ENCODE peak calls at places on chromosomes 13 and 19, in four cellular contexts. One of them, this sample, is unnamed.
A peak's percentile ranks its signal among the peaks of the same experiment; 100 is the strongest.

GRCh38 chr13:21625366-21625765 is 21.4 kb upstream of the MICU2 start:
- DNase-seq in upper lobe of left lung: no peak
- DNase-seq in stomach: no peak
- DNase-seq in HL-60: peak; percentile 29
- DNase-seq in this sample: no peak

GRCh38 chr13:25421602-25422001 is 49.8 kb downstream of the ATP8A2 start:
- DNase-seq in upper lobe of left lung: no peak
- DNase-seq in stomach: no peak
- DNase-seq in HL-60: no peak
- DNase-seq in this sample: no peak

GRCh38 chr13:26558912-26559485 is 1.5 kb downstream of the WASF3 start:
- DNase-seq in upper lobe of left lung: no peak
- DNase-seq in stomach: no peak
- DNase-seq in HL-60: no peak
- DNase-seq in this sample: no peak

GRCh38 chr13:25422153-25422552 is 50.4 kb downstream of the ATP8A2 start:
- DNase-seq in upper lobe of left lung: no peak
- DNase-seq in stomach: no peak
- DNase-seq in HL-60: no peak
- DNase-seq in this sample: no peak

GRCh38 chr13:27053902-27054595 is 117.6 kb downstream of the USP12 start:
- DNase-seq in upper lobe of left lung: no peak
- DNase-seq in stomach: no peak
- DNase-seq in HL-60: no peak
- DNase-seq in this sample: no peak

GRCh38 chr13:49399801-49400472 is 43.9 kb downstream of the CAB39L start:
- DNase-seq in upper lobe of left lung: no peak
- DNase-seq in stomach: no peak
- DNase-seq in HL-60: no peak
- DNase-seq in this sample: no peak

GRCh38 chr13:33676700-33677048 is 141.3 kb upstream of the RFC3 start:
- DNase-seq in upper lobe of left lung: peak; percentile 68
- DNase-seq in stomach: peak; percentile 64
- DNase-seq in HL-60: peak; percentile 71
- DNase-seq in this sample: no peak

GRCh38 chr19:55179570-55180484 is at the start of gene SYT5:
- DNase-seq in upper lobe of left lung: no peak
- DNase-seq in stomach: peak; percentile 40
- DNase-seq in HL-60: peak; percentile 20
- DNase-seq in this sample: peak; percentile 82

GRCh38 chr19:3061214-3062161 is 807 bp downstream of the TLE5 start:
- DNase-seq in upper lobe of left lung: peak; percentile 51
- DNase-seq in stomach: peak; percentile 52
- DNase-seq in HL-60: no peak
- DNase-seq in this sample: peak; percentile 95

GRCh38 chr13:23946067-23946466 is 48.8 kb upstream of the C1QTNF9B start:
- DNase-seq in upper lobe of left lung: no peak
- DNase-seq in stomach: no peak
- DNase-seq in HL-60: no peak
- DNase-seq in this sample: no peak

DNA sequence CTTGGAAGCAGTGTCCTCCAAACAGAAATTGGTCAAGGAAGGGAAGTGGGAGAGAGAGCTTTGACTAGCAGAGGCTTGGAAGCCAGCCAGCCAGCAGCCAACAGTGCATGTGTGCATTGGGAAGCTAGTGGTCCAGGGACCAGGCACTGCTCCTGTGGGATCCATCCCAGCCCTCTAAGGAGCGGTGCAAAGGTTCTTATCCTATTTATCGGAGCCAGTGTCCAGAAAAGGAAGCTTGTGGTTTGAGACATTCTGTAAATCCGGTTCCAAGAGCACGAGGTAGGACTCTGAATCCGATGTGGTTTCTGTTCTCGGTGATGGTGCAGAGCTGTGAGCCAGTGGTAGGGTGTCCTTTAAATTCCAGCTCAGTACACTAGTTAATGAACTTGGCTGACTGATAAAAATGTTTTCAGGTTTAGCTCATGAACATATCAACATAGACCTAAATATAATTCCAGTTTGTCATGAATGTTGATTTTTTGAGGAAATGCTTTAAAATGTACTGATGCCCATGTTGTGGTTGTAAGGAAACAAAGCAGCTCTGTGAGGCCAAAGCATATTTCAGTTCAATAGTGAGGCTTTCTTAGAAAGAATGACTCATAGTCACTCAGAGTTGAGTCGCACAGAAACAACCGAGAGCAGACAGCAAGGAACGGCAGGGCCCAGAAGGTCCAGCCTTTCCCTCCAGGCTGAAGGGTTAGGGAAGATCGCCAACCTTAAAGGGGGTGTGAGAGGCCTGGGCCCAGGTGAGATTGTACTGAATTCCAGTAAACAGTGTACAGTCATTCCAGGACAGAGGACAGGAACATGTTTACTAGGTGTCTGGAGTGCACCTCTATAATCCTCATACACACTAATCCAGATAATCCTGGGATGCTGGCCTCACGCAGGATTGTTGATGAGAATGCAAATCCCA is 21.5 kb upstream of the GARRE1 start:
- DNase-seq in upper lobe of left lung: no peak
- DNase-seq in stomach: no peak
- DNase-seq in HL-60: no peak
- DNase-seq in this sample: no peak
- TF ChIP-seq POLR2AphosphoS5 in upper lobe of left lung: no peak
- TF ChIP-seq POLR2AphosphoS5 in stomach: peak; percentile 31
- TF ChIP-seq POLR2AphosphoS5 in HL-60: no peak
- TF ChIP-seq POLR2AphosphoS5 in this sample: no peak

DNA sequence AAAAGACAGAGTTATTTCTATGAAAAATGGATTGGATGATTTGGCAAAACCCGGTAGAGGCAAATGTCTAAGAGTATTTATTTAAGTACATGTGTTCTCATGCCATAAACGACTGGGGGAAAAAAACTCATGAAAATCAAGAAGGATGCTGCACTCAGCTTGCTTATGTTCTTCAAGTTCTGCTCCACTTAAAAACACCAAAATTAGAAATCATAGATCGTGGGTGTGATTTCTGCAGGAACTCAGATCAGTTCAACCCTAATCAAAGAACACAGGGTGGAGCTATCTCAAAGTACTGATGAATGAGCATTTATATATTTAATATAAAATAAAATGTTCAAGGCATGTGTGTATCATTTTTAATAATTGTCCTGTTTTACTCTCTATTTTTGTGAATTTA is 103.8 kb downstream of the FGF14 start:
- DNase-seq in upper lobe of left lung: no peak
- DNase-seq in stomach: no peak
- DNase-seq in HL-60: no peak
- DNase-seq in this sample: no peak
- TF ChIP-seq POLR2AphosphoS5 in upper lobe of left lung: no peak
- TF ChIP-seq POLR2AphosphoS5 in stomach: no peak
- TF ChIP-seq POLR2AphosphoS5 in HL-60: no peak
- TF ChIP-seq POLR2AphosphoS5 in this sample: no peak

GRCh38 chr13:32150794-32151193 is 119.2 kb downstream of the FRY start:
- DNase-seq in upper lobe of left lung: peak; percentile 23
- DNase-seq in stomach: no peak
- DNase-seq in HL-60: no peak
- DNase-seq in this sample: no peak
- TF ChIP-seq POLR2AphosphoS5 in upper lobe of left lung: no peak
- TF ChIP-seq POLR2AphosphoS5 in stomach: no peak
- TF ChIP-seq POLR2AphosphoS5 in HL-60: no peak
- TF ChIP-seq POLR2AphosphoS5 in this sample: peak; percentile 26

DNA sequence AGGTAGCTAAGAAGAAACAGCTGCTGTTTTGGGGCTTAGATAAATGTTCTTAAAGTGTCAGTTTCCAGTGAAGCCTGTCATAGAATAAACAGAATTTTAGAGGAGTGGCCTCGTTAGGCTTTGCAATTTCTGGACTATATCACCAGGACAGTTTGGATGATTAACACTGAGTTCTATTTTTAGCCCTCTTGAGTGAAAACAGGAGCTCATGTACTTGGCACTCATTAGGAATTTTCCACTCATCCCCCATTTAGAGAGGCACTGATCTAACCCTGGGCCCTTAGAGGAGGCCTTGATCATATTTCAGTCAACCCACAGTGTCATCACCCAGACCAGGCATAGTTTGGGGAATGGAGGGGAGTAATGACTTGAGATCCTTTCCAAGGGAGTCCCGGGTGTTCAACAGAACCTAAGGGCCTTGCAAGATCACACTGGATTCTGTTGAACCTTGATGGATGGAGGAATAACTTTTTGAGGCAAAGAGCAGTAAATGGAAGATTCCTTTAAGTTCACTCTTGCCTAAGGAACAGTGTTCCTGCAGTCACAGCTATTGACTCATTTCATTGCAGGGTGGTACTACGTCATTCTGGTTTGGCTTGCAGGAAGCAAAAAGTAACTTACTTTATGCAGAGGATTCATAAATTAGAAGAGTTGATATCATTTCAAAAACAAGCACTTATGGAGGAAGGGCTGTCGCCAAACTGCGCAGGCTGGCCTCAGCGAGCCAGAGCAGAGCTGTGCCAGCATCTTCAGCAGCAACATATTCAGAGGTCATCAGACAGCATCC is 160.2 kb downstream of the SLC7A1 start:
- DNase-seq in upper lobe of left lung: no peak
- DNase-seq in stomach: no peak
- DNase-seq in HL-60: no peak
- DNase-seq in this sample: no peak
- TF ChIP-seq POLR2AphosphoS5 in upper lobe of left lung: no peak
- TF ChIP-seq POLR2AphosphoS5 in stomach: peak; percentile 73
- TF ChIP-seq POLR2AphosphoS5 in HL-60: no peak
- TF ChIP-seq POLR2AphosphoS5 in this sample: no peak

GRCh38 chr19:4877753-4878490 is 10.5 kb upstream of the PLIN3 start:
- DNase-seq in upper lobe of left lung: no peak
- DNase-seq in stomach: peak; percentile 31
- DNase-seq in HL-60: no peak
- DNase-seq in this sample: peak; percentile 75
- TF ChIP-seq POLR2AphosphoS5 in upper lobe of left lung: no peak
- TF ChIP-seq POLR2AphosphoS5 in stomach: peak; percentile 12
- TF ChIP-seq POLR2AphosphoS5 in HL-60: no peak
- TF ChIP-seq POLR2AphosphoS5 in this sample: peak; percentile 38

GRCh38 chr19:1266116-1266817 is 2.9 kb upstream of the CIRBP start:
- DNase-seq in upper lobe of left lung: peak; percentile 95
- DNase-seq in stomach: peak; percentile 89
- DNase-seq in HL-60: peak; percentile 73
- DNase-seq in this sample: peak; percentile 98

GRCh38 chr19:1265611-1266115 is 3.5 kb upstream of the CIRBP start:
- DNase-seq in upper lobe of left lung: peak; percentile 83
- DNase-seq in stomach: no peak
- DNase-seq in HL-60: no peak
- DNase-seq in this sample: peak; percentile 92

GRCh38 chr19:1266818-1267440 is 2.2 kb upstream of the CIRBP start:
- DNase-seq in upper lobe of left lung: peak; percentile 78
- DNase-seq in stomach: peak; percentile 80
- DNase-seq in HL-60: peak; percentile 59
- DNase-seq in this sample: peak; percentile 97

GRCh38 chr19:1263198-1263597 is 5.9 kb upstream of the CIRBP start:
- DNase-seq in upper lobe of left lung: no peak
- DNase-seq in stomach: no peak
- DNase-seq in HL-60: no peak
- DNase-seq in this sample: peak; percentile 84

GRCh38 chr19:1264801-1265610 is 4.1 kb upstream of the CIRBP start:
- DNase-seq in upper lobe of left lung: peak; percentile 84
- DNase-seq in stomach: peak; percentile 73
- DNase-seq in HL-60: no peak
- DNase-seq in this sample: peak; percentile 88
- TF ChIP-seq POLR2AphosphoS5 in upper lobe of left lung: no peak
- TF ChIP-seq POLR2AphosphoS5 in stomach: peak; percentile 47
- TF ChIP-seq POLR2AphosphoS5 in HL-60: no peak
- TF ChIP-seq POLR2AphosphoS5 in this sample: peak; percentile 77

GRCh38 chr19:9834302-9834725 is 804 bp upstream of the PIN1 start:
- DNase-seq in upper lobe of left lung: no peak
- DNase-seq in stomach: no peak
- DNase-seq in HL-60: no peak
- DNase-seq in this sample: no peak

GRCh38 chr19:9836021-9836420 is 903 bp downstream of the PIN1 start:
- DNase-seq in upper lobe of left lung: no peak
- DNase-seq in stomach: no peak
- DNase-seq in HL-60: peak; percentile 21
- DNase-seq in this sample: no peak

GRCh38 chr19:9838324-9838723 is 3.2 kb downstream of the PIN1 start:
- DNase-seq in upper lobe of left lung: no peak
- DNase-seq in stomach: no peak
- DNase-seq in HL-60: no peak
- DNase-seq in this sample: no peak

GRCh38 chr19:9835507-9835949 is 410 bp downstream of the PIN1 start:
- DNase-seq in upper lobe of left lung: no peak
- DNase-seq in stomach: no peak
- DNase-seq in HL-60: no peak
- DNase-seq in this sample: no peak

DNA sequence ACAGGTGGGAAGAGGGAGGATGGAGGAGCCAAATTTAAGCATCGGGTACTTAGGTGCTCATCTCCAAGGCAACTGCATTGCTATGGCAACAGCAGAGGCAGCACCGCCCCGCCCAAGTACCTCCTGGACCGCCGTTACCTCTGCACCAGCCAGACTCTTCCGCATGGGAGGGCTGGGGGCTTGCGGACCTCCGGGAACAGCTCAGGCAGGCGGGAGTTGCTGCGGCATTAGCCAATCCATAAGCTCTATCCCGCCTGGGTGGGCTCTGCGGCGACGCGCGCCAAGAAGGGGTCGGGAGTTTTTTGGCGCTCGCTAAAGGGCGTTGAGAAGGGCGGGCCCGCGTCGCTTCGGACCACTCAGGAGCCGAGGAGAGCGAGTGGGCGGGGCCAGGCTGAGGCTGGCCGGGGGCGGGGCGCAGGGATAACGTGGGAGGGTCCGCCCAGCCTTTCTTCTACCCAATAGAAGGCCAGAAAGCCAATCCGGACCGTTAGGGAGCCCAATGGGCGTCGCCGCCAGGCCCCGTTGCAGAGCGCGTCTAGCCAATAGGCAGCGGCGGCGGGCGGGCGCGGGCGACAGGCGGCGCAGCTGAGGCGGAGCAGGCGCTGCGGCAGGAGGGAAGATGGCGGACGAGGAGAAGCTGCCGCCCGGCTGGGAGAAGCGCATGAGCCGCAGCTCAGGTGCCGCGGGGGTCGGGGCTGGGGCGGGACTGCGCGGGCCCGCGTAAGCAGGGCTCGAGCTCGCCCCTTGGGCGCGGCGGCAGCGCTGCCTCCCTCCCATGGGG is at the start of gene PIN1:
- DNase-seq in upper lobe of left lung: peak; percentile 99
- DNase-seq in stomach: peak; percentile 100
- DNase-seq in HL-60: peak; percentile 99
- DNase-seq in this sample: peak; percentile 99
- TF ChIP-seq POLR2AphosphoS5 in upper lobe of left lung: peak; percentile 63
- TF ChIP-seq POLR2AphosphoS5 in stomach: peak; percentile 84
- TF ChIP-seq POLR2AphosphoS5 in HL-60: peak; percentile 40
- TF ChIP-seq POLR2AphosphoS5 in this sample: peak; percentile 91

This sample was measured in spleen.